ENCODE peak calls at places on chromosomes 7 and 10, in five cellular contexts. H is IMR-90, L is neural crest cell, F is hepatocyte, V is cardiac fibroblast. Q is an unnamed sample.

GRCh38 chr10:92517034-92517655 is 56.7 kb downstream of the IDE start:
- DNase-seq in H (peak; percentile 80), L (peak; percentile 59), F (peak; percentile 88), V (peak; percentile 88), Q (peak; percentile 43)

GRCh38 chr10:76318171-76318570 is 886.7 kb downstream of the LRMDA start:
- DNase-seq in H (no peak), L (no peak), F (no peak), V (no peak), Q (no peak)

GRCh38 chr10:124041684-124042445 is 51.5 kb downstream of the CHST15 start:
- DNase-seq in H (no peak), L (no peak), F (no peak), V (peak; percentile 9), Q (no peak)

GRCh38 chr7:105325225-105325904 is 63.4 kb downstream of the SRPK2 start:
- DNase-seq in H (no peak), L (no peak), F (no peak), V (no peak), Q (no peak)

GRCh38 chr10:104337985-104338735 is at the start of gene ITPRIP:
- DNase-seq in H (peak; percentile 87), L (peak; percentile 59), F (peak; percentile 81), V (peak; percentile 95), Q (no peak)

GRCh38 chr10:110524864-110525242 is 27.1 kb downstream of the DUSP5 start:
- DNase-seq in H (no peak), L (no peak), F (no peak), V (no peak), Q (no peak)

GRCh38 chr10:24958701-24959392 is 6.4 kb upstream of the PRTFDC1 start:
- DNase-seq in H (peak; percentile 80), L (no peak), F (no peak), V (peak; percentile 73), Q (no peak)

GRCh38 chr7:134355004-134355525 is 38.3 kb upstream of the SLC35B4 start:
- DNase-seq in H (no peak), L (no peak), F (no peak), V (no peak), Q (no peak)

DNA sequence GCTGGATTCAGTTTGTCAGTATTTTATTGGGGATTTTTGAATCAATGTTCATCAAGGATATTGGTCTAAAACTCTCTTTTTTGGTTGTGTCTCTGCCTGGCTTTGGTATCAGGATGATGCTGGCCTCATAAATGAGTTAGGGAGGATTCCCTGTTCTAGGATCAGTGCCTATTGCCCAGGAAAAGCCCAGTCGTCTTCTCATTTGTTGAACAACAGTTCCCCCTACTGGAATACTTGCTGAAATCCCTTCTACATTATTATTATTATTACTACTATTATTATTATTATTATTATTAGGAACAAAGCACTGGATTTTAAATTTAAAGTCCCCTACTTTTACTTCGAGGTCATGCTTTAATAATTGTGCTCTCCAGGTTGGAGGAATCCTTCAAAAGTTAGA is 528.9 kb downstream of the MAGI2 start:
- DNase-seq in H (peak; percentile 43), L (no peak), F (peak; percentile 35), V (peak; percentile 52), Q (no peak)
- TF ChIP-seq CTCF in H (peak; percentile 45), L (peak; percentile 70), F (peak; percentile 51), V (no peak), Q (peak; percentile 20)

GRCh38 chr10:57790703-57791102 is 477.0 kb downstream of the IPMK start:
- DNase-seq in H (no peak), L (no peak), F (no peak), V (no peak), Q (no peak)

GRCh38 chr10:57786850-57787750 is 480.6 kb downstream of the IPMK start:
- DNase-seq in H (no peak), L (no peak), F (no peak), V (no peak), Q (no peak)

GRCh38 chr10:57786331-57786730 is 481.4 kb downstream of the IPMK start:
- DNase-seq in H (no peak), L (no peak), F (no peak), V (no peak), Q (no peak)

GRCh38 chr10:57785546-57785945 is 482.1 kb downstream of the IPMK start:
- DNase-seq in H (no peak), L (no peak), F (no peak), V (no peak), Q (no peak)

GRCh38 chr10:57788117-57788516 is 479.6 kb downstream of the IPMK start:
- DNase-seq in H (no peak), L (no peak), F (no peak), V (no peak), Q (no peak)
- TF ChIP-seq CTCF in H (no peak), L (no peak), F (no peak), V (no peak), Q (no peak)

DNA sequence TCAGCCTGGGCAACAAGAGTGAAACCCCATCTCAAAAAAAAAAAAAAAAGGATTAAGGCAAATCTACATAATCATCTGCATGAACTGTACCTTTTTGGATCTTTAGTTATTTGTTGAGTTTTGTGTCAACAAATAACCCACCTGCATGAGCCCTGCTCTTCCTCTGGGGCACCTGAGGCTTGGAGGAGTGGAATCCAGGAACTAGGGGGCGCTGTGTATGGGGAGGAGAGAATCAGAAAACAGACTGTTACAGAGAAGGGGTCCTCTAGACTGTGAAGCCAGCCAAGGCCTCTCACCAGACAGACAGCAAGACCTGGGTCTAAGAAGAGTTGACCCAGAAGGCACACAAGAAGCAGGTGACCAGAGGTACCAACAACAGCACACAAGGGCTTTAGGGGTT is 682.8 kb upstream of the NRP1 start:
- DNase-seq in H (no peak), L (no peak), F (no peak), V (no peak), Q (no peak)
- TF ChIP-seq CTCF in H (no peak), L (peak; percentile 17), F (no peak), V (peak; percentile 9), Q (no peak)

GRCh38 chr7:50657341-50657873 is 92.2 kb upstream of the DDC start:
- DNase-seq in H (peak; percentile 12), L (no peak), F (peak; percentile 17), V (peak; percentile 94), Q (no peak)
- TF ChIP-seq CTCF in H (no peak), L (no peak), F (no peak), V (peak; percentile 14), Q (peak; percentile 4)

GRCh38 chr10:782751-783648 is 93.5 kb upstream of the DIP2C start:
- DNase-seq in H (no peak), L (peak; percentile 1), F (no peak), V (no peak), Q (no peak)

GRCh38 chr10:784377-784758 is 94.9 kb upstream of the DIP2C start:
- DNase-seq in H (no peak), L (peak; percentile 8), F (peak; percentile 62), V (no peak), Q (no peak)

GRCh38 chr10:785539-786214 is 96.2 kb upstream of the DIP2C start:
- DNase-seq in H (no peak), L (no peak), F (no peak), V (no peak), Q (no peak)

GRCh38 chr10:786666-787512 is 97.4 kb upstream of the DIP2C start:
- DNase-seq in H (no peak), L (no peak), F (no peak), V (no peak), Q (no peak)

GRCh38 chr10:784759-785538 is 95.5 kb upstream of the DIP2C start:
- DNase-seq in H (peak; percentile 88), L (peak; percentile 39), F (peak; percentile 86), V (peak; percentile 76), Q (peak; percentile 31)
- TF ChIP-seq CTCF in H (peak; percentile 43), L (peak; percentile 27), F (peak; percentile 33), V (peak; percentile 30), Q (peak; percentile 40)

DNA sequence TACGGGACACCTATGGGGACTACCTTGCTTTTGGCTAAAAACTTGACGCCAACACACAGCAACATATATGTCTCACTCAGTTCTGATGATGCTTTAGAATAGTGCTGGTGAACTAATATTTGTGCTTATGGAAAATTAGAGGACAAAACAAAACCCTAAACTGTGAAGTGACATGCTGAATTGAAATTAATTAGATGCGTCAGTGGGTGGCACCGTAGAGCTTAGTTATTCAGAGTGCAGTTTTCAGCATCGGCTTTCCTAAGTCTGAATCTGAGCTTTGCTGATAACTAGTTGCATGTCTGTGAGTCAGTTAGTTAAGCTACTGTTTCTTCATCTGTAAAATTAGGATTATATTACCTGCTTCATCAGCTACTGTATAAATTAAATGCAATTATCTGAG is 245.0 kb upstream of the SORCS1 start:
- DNase-seq in H (peak; percentile 0), L (no peak), F (peak; percentile 45), V (peak; percentile 56), Q (no peak)
- TF ChIP-seq CTCF in H (no peak), L (peak; percentile 48), F (peak; percentile 46), V (peak; percentile 17), Q (peak; percentile 14)

GRCh38 chr7:19122018-19122588 is 4.7 kb upstream of the TWIST1 start:
- DNase-seq in H (peak; percentile 72), L (no peak), F (no peak), V (peak; percentile 85), Q (no peak)
- TF ChIP-seq CTCF in H (peak; percentile 92), L (peak; percentile 80), F (peak; percentile 74), V (peak; percentile 86), Q (peak; percentile 91)

GRCh38 chr7:155263522-155264197 is 34.0 kb upstream of the INSIG1 start:
- DNase-seq in H (no peak), L (no peak), F (no peak), V (no peak), Q (no peak)
- TF ChIP-seq CTCF in H (no peak), L (no peak), F (no peak), V (no peak), Q (peak; percentile 7)

GRCh38 chr7:73681031-73681430 is 2.2 kb downstream of the DNAJC30 start:
- DNase-seq in H (peak; percentile 60), L (no peak), F (no peak), V (peak; percentile 57), Q (no peak)

GRCh38 chr7:73685311-73685710 is 1.9 kb downstream of the BUD23 start:
- DNase-seq in H (no peak), L (no peak), F (no peak), V (no peak), Q (no peak)

GRCh38 chr7:73682745-73683055 is 553 bp downstream of the DNAJC30 start:
- DNase-seq in H (no peak), L (no peak), F (no peak), V (no peak), Q (no peak)

GRCh38 chr7:73683916-73684693 is 708 bp downstream of the BUD23 start:
- DNase-seq in H (no peak), L (no peak), F (peak; percentile 16), V (no peak), Q (no peak)

DNA sequence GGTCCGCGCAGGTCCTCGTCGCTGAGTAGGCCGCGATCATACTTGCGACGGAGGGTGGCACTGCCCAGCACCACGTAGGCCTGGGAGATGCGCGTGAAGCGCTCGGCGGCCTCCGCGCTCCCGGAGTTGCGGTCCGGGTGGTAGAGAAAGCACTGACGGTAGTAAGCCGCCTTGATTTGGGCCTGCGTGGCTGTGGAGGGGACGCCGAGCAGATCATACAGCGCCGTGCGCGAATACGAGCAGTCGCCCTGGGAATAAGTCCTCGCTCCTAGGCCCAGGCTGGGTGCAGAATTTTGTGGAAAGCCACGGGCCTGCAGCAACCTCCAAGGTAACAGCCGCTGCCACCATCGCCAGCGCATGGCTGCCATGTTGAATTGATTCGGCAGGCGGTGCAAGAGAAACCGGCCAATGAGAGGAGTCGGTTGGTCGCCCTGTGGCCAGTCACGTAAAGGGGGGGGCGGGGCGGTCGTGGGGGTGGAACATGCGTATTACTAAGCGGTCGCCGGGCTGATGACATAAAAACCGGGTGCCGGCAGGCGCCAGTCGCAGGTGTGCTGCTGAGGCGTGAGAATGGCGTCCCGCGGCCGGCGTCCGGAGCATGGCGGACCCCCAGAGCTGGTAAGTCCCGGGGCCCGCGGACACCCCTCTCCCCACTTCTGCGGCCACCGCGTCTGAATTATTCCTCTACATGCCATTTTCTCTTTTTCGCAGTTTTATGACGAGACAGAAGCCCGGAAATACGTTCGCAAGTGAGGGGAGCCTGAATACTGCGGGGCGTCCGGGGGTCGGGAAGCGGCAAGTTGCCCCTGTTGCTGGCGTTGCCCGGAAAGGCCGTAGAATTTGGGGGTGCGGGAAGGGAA is at the start of the genes BUD23 and DNAJC30:
- DNase-seq in H (peak; percentile 95), L (peak; percentile 84), F (peak; percentile 97), V (peak; percentile 97), Q (peak; percentile 88)
- TF ChIP-seq CTCF in H (no peak), L (no peak), F (no peak), V (no peak), Q (no peak)